ENCODE peak calls at places on chromosomes 11 and 22, in nine cellular contexts. B is fibroblast of lung, P is IMR-90, A is HCT116, N is MM.1S, Z is HFF-Myc, M is adrenal gland, O is testis, R is fibroblast of mammary gland. W is an unnamed sample.

GRCh38 chr11:35887737-35888136 is 56.1 kb upstream of the LDLRAD3 start:
- DNase-seq in O (no peak), N (no peak), M (no peak), R (no peak), Z (no peak), P (no peak), A (no peak), B (no peak), W (no peak)

GRCh38 chr22:42584364-42584940 is 30.2 kb downstream of the POLDIP3 start:
- DNase-seq in Z (no peak), N (no peak), O (no peak), R (no peak), P (no peak), M (no peak), A (no peak), B (no peak), W (no peak)

GRCh38 chr22:37207981-37208380 is 4.3 kb downstream of the SSTR3 start:
- DNase-seq in B (no peak), P (no peak), Z (no peak), N (no peak), A (no peak), O (no peak), M (no peak), R (no peak), W (no peak)

GRCh38 chr11:109196016-109196415 is 226.0 kb upstream of the C11orf87 start:
- DNase-seq in Z (no peak), N (no peak), A (no peak), M (no peak), B (peak), R (no peak), O (no peak), P (peak), W (no peak)

GRCh38 chr11:133900176-133901105 is 55.1 kb upstream of the SPATA19 start:
- DNase-seq in O (peak), A (no peak), R (no peak), N (no peak), P (no peak), M (no peak), B (no peak), Z (no peak), W (no peak)

GRCh38 chr22:38852522-38852921 is 8.7 kb upstream of the NPTXR start:
- DNase-seq in R (no peak), O (no peak), B (no peak), N (no peak), P (no peak), M (no peak), A (no peak), Z (no peak), W (no peak)

GRCh38 chr11:117002639-117003305 is 95.5 kb downstream of the SIK3 start:
- DNase-seq in M (no peak), Z (no peak), R (no peak), P (no peak), B (no peak), N (no peak), A (no peak), O (no peak), W (no peak)

GRCh38 chr11:110679323-110679980 is 32.8 kb downstream of the ARHGAP20 start:
- DNase-seq in A (no peak), O (no peak), P (peak), R (peak), Z (no peak), B (peak), N (no peak), M (no peak), W (no peak)

GRCh38 chr11:21861314-21861713 is 331.6 kb upstream of the ANO5 start:
- DNase-seq in B (no peak), P (no peak), Z (no peak), R (no peak), N (no peak), A (no peak), O (no peak), M (no peak), W (no peak)

GRCh38 chr11:132658696-132659095 is 873.6 kb downstream of the OPCML start:
- DNase-seq in Z (no peak), A (no peak), M (no peak), R (no peak), B (peak), P (no peak), N (peak), O (no peak), W (no peak)

GRCh38 chr22:45227645-45228400 is 12.9 kb downstream of the KIAA0930 start:
- DNase-seq in R (no peak), A (no peak), O (peak), P (no peak), N (no peak), B (no peak), M (no peak), Z (no peak), W (no peak)

GRCh38 chr11:101401245-101401644 is 182.6 kb downstream of the TRPC6 start:
- DNase-seq in N (no peak), Z (no peak), P (peak), O (no peak), M (no peak), R (peak), B (peak), A (no peak), W (no peak)

GRCh38 chr22:26214466-26214865 is 45.2 kb downstream of the SEZ6L start:
- DNase-seq in R (no peak), P (no peak), Z (no peak), N (no peak), M (no peak), A (no peak), B (no peak), O (no peak), W (no peak)

GRCh38 chr11:19829109-19829790 is 116.6 kb downstream of the NAV2 start:
- DNase-seq in O (no peak), B (no peak), R (no peak), A (no peak), M (no peak), Z (no peak), N (no peak), P (no peak), W (peak)

GRCh38 chr22:49201046-49201970 is 626.4 kb downstream of the BRD1 start:
- DNase-seq in N (no peak), A (no peak), R (no peak), P (no peak), O (no peak), M (peak), B (no peak), Z (no peak), W (no peak)

GRCh38 chr11:122696662-122697061 is 41.1 kb downstream of the UBASH3B start:
- DNase-seq in R (no peak), Z (no peak), N (no peak), B (no peak), P (no peak), A (no peak), M (no peak), O (no peak), W (peak)

GRCh38 chr11:85756401-85757200 is 54.3 kb downstream of the SYTL2 start:
- DNase-seq in P (no peak), N (no peak), A (no peak), B (no peak), M (no peak), O (no peak), R (no peak), Z (no peak), W (no peak)

GRCh38 chr11:134559617-134559992 is 147.6 kb upstream of the B3GAT1 start:
- DNase-seq in O (peak), Z (no peak), R (no peak), B (no peak), N (no peak), P (no peak), A (no peak), M (no peak), W (no peak)

GRCh38 chr11:107707128-107707760 is 4.6 kb downstream of the SLN start:
- DNase-seq in B (peak), R (no peak), M (no peak), O (no peak), P (no peak), A (no peak), N (no peak), Z (no peak), W (no peak)

GRCh38 chr11:83355406-83355805 is 69.2 kb upstream of the CCDC90B start:
- DNase-seq in R (no peak), N (no peak), M (no peak), O (no peak), P (no peak), Z (no peak), A (no peak), B (no peak), W (no peak)

GRCh38 chr11:44104472-44105294 is 9.2 kb downstream of the EXT2 start:
- DNase-seq in A (no peak), O (no peak), N (no peak), B (no peak), P (no peak), M (no peak), Z (no peak), R (no peak), W (no peak)

GRCh38 chr22:19844423-19845368 is 10.0 kb downstream of the GNB1L start:
- DNase-seq in N (no peak), M (peak), B (peak), R (no peak), O (no peak), P (peak), Z (no peak), A (no peak), W (no peak)

GRCh38 chr11:27971256-27971655 is 136.7 kb downstream of the KIF18A start:
- DNase-seq in Z (no peak), R (peak), B (peak), M (no peak), O (no peak), P (no peak), A (no peak), N (no peak), W (no peak)

GRCh38 chr11:97454988-97455387 is 1065.2 kb downstream of the JRKL start:
- DNase-seq in M (no peak), N (peak), A (no peak), P (no peak), R (peak), B (peak), Z (no peak), O (no peak), W (no peak)

GRCh38 chr22:44975444-44976262 is 34.2 kb downstream of the PHF21B start:
- DNase-seq in P (peak), R (peak), A (peak), M (peak), O (peak), N (peak), B (peak), Z (peak), W (peak)

DNA sequence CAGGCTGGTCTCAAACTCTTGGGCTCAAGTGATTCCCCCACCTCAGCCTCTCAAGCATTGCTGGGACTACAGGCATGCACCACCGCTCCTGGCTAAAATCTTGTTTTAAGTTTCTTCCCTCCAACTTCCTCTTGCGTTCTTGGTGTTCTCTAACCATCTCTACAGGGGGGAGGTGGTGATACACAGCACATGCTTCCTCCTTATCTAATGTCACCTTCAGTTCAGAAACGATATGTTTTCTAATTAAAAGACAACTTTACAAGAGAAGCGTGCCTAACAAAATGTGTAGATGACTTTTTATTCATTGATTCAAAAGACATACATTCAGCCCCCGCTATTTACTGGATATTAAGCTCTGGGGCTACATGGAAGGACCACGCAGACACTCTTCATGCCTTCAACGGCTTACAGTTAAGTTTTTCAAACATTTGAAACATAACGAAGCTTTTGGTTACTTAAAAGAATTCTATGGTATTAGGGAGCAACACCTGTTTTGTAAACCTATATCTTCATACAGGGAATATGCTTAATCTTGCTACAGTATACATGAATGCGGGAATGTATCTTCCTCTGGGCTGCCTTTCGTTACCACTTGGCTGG is 930 bp upstream of the DLAT start:
- DNase-seq in N (peak), O (no peak), P (no peak), B (no peak), A (no peak), Z (no peak), R (peak), M (no peak), W (peak)
- H3K4me3 ChIP-seq in N (peak), O (peak), P (peak), B (peak), A (peak), Z (peak), R (peak), M (peak), W (peak)

GRCh38 chr11:66221012-66221411 is 47.4 kb upstream of the RAB1B start:
- DNase-seq in Z (no peak), P (no peak), O (no peak), M (no peak), A (no peak), B (no peak), R (no peak), N (no peak), W (no peak)
- TF ChIP-seq CTCF in Z (no peak), P (no peak), O (no peak), M (no peak), A (no peak), B (no peak), R (no peak), N (no peak), W (no peak)

GRCh38 chr11:128240546-128240945 is 346.8 kb downstream of the ETS1 start:
- DNase-seq in R (peak), O (no peak), P (peak), M (no peak), B (peak), N (no peak), Z (no peak), A (no peak), W (no peak)
- H3K4me3 ChIP-seq in R (no peak), O (no peak), P (no peak), M (no peak), B (no peak), N (no peak), Z (no peak), A (no peak), W (no peak)

GRCh38 chr11:120147950-120148270 is 10.0 kb upstream of the TRIM29 start:
- DNase-seq in P (no peak), N (no peak), B (no peak), M (no peak), A (no peak), R (no peak), O (no peak), Z (no peak), W (no peak)
- TF ChIP-seq CTCF in P (no peak), N (no peak), B (no peak), M (no peak), A (no peak), R (no peak), O (no peak), Z (no peak), W (no peak)

GRCh38 chr11:46393231-46393616 is 1.6 kb upstream of the CHRM4 start:
- DNase-seq in N (no peak), M (no peak), Z (no peak), O (no peak), P (no peak), R (no peak), A (no peak), B (no peak), W (no peak)
- H3K4me3 ChIP-seq in N (no peak), M (no peak), Z (no peak), O (peak), P (no peak), R (no peak), A (no peak), B (no peak), W (no peak)

GRCh38 chr11:31997955-31998354 is 92.9 kb upstream of the RCN1 start:
- DNase-seq in B (no peak), N (no peak), O (no peak), M (no peak), R (no peak), Z (no peak), P (no peak), A (no peak), W (no peak)
- TF ChIP-seq CTCF in B (no peak), N (no peak), O (no peak), M (no peak), R (peak), Z (no peak), P (no peak), A (no peak), W (no peak)

W was measured in GM12865.